ENCODE peak calls at places on chromosomes 6 and 20, in nine cellular contexts. J is gastrocnemius medialis, L is heart left ventricle, N is transverse colon, D is A549, Q is ovary, S is adrenal gland, W is tibial nerve, H is HepG2. F is an unnamed sample.

GRCh38 chr20:48285656-48286055 is 500.4 kb upstream of the SULF2 start:
- DNase-seq in J (no peak), L (no peak), N (no peak), D (no peak), Q (no peak), S (no peak), W (no peak), H (peak; percentile 62), F (no peak)

GRCh38 chr6:163460307-163460782 is 45.8 kb downstream of the QKI start:
- DNase-seq in J (no peak), L (no peak), N (no peak), D (peak; percentile 4), Q (no peak), S (no peak), W (no peak), H (no peak), F (no peak)

GRCh38 chr20:59253325-59253724 is 47.1 kb upstream of the EDN3 start:
- DNase-seq in J (no peak), L (no peak), N (no peak), D (no peak), Q (no peak), S (no peak), W (no peak), H (no peak), F (no peak)

GRCh38 chr6:42367353-42368011 is 84.2 kb downstream of the TRERF1 start:
- DNase-seq in J (no peak), L (no peak), N (peak; percentile 35), D (no peak), Q (no peak), S (peak; percentile 48), W (no peak), H (no peak), F (no peak)

GRCh38 chr6:18154507-18155272 is at the start of gene TPMT:
- DNase-seq in J (no peak), L (peak; percentile 21), N (peak; percentile 35), D (peak; percentile 62), Q (no peak), S (peak; percentile 71), W (no peak), H (no peak), F (peak; percentile 73)

GRCh38 chr6:5672581-5673011 is 334.1 kb downstream of the NRN1 start:
- DNase-seq in J (peak; percentile 51), L (no peak), N (no peak), D (peak; percentile 6), Q (no peak), S (peak; percentile 88), W (no peak), H (no peak), F (peak; percentile 74)

GRCh38 chr6:13303668-13304017 is 24.7 kb downstream of the TBC1D7 start:
- DNase-seq in J (peak; percentile 39), L (peak; percentile 85), N (peak; percentile 87), D (no peak), Q (peak; percentile 74), S (peak; percentile 90), W (peak; percentile 70), H (no peak), F (peak; percentile 87)

GRCh38 chr6:170063851-170064617 is 226.8 kb downstream of the DLL1 start:
- DNase-seq in J (no peak), L (peak; percentile 5), N (peak; percentile 4), D (no peak), Q (peak; percentile 12), S (peak; percentile 18), W (no peak), H (no peak), F (peak; percentile 30)

GRCh38 chr6:146861029-146861563 is 262.3 kb downstream of the ADGB start:
- DNase-seq in J (no peak), L (no peak), N (no peak), D (no peak), Q (no peak), S (no peak), W (no peak), H (no peak), F (no peak)

GRCh38 chr6:131652472-131652871 is 15.4 kb downstream of the ENPP3 start:
- DNase-seq in J (no peak), L (no peak), N (peak; percentile 57), D (no peak), Q (no peak), S (no peak), W (no peak), H (no peak), F (no peak)

GRCh38 chr6:133026705-133027104 is 212.3 kb downstream of the RPS12 start:
- DNase-seq in J (no peak), L (no peak), N (no peak), D (no peak), Q (no peak), S (no peak), W (no peak), H (no peak), F (no peak)

GRCh38 chr20:36472656-36473071 is 68.7 kb upstream of the MYL9 start:
- DNase-seq in J (no peak), L (peak; percentile 51), N (peak; percentile 82), D (peak; percentile 65), Q (peak; percentile 55), S (peak; percentile 76), W (no peak), H (no peak), F (peak; percentile 83)

GRCh38 chr6:38058022-38058421 is 238.5 kb downstream of the ZFAND3 start:
- DNase-seq in J (no peak), L (no peak), N (no peak), D (no peak), Q (no peak), S (no peak), W (no peak), H (peak; percentile 20), F (no peak)

DNA sequence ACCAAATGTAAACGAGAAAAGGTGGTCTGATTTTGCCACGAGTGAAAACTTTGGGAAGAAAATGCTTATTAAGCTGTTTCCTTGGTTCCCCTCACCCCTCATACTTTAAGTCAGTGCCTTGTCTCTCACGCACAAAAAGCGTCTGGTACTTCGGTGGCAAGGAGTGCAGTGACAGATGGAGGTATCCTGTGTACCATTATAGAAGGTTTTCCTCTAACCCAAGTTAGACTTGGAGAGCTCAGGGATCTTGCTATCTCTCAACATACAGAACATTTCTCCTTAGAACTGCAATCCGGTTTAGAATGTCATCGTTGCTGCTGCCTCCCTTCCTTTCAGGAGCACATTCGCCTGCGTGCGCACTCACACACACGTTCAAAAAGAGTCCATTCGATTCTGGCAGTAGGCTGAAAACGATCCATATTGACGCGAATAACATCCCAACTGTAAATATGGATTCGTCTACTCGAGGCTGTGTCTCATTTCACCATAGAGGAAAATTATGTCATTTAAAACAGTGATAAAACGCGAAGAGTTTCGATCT is 1.1 kb upstream of the MARCKS start:
- DNase-seq in J (no peak), L (no peak), N (peak; percentile 39), D (peak; percentile 23), Q (peak; percentile 21), S (peak; percentile 54), W (peak; percentile 30), H (no peak), F (no peak)
- TF ChIP-seq POLR2A in J (no peak), L (no peak), N (peak; percentile 49), D (no peak), Q (no peak), S (no peak), W (peak; percentile 35), H (no peak), F (no peak)

GRCh38 chr20:7984192-7984591 is 35.4 kb downstream of the TMX4 start:
- DNase-seq in J (no peak), L (no peak), N (no peak), D (no peak), Q (no peak), S (no peak), W (no peak), H (no peak), F (no peak)
- TF ChIP-seq CTCF in J (no peak), L (no peak), N (no peak), D (no peak), Q (no peak), S (no peak), W (no peak), H (no peak), F (no peak)

GRCh38 chr20:10843161-10843711 is 169.4 kb upstream of the JAG1 start:
- DNase-seq in J (no peak), L (no peak), N (no peak), D (no peak), Q (no peak), S (no peak), W (no peak), H (no peak), F (no peak)

GRCh38 chr20:10842116-10842515 is 168.3 kb upstream of the JAG1 start:
- DNase-seq in J (no peak), L (no peak), N (no peak), D (no peak), Q (no peak), S (no peak), W (no peak), H (no peak), F (no peak)

GRCh38 chr20:10832146-10832545 is 158.3 kb upstream of the JAG1 start:
- DNase-seq in J (no peak), L (no peak), N (no peak), D (no peak), Q (no peak), S (no peak), W (no peak), H (no peak), F (no peak)

GRCh38 chr20:10837901-10838300 is 164.1 kb upstream of the JAG1 start:
- DNase-seq in J (no peak), L (no peak), N (no peak), D (no peak), Q (no peak), S (no peak), W (no peak), H (no peak), F (no peak)
- TF ChIP-seq POLR2A in J (no peak), L (no peak), N (no peak), D (no peak), Q (no peak), S (no peak), W (no peak), H (no peak), F (no peak)

GRCh38 chr6:1384549-1385128 is 4.7 kb upstream of the FOXF2 start:
- DNase-seq in J (no peak), L (no peak), N (no peak), D (no peak), Q (no peak), S (no peak), W (no peak), H (no peak), F (no peak)

GRCh38 chr6:1387632-1388031 is 1.7 kb upstream of the FOXF2 start:
- DNase-seq in J (no peak), L (no peak), N (no peak), D (no peak), Q (no peak), S (no peak), W (no peak), H (no peak), F (no peak)

GRCh38 chr6:1388081-1388926 is 1.1 kb upstream of the FOXF2 start:
- DNase-seq in J (no peak), L (no peak), N (no peak), D (no peak), Q (no peak), S (no peak), W (no peak), H (no peak), F (no peak)

GRCh38 chr6:1385129-1386042 is 4.0 kb upstream of the FOXF2 start:
- DNase-seq in J (no peak), L (no peak), N (no peak), D (no peak), Q (no peak), S (no peak), W (no peak), H (no peak), F (no peak)

DNA sequence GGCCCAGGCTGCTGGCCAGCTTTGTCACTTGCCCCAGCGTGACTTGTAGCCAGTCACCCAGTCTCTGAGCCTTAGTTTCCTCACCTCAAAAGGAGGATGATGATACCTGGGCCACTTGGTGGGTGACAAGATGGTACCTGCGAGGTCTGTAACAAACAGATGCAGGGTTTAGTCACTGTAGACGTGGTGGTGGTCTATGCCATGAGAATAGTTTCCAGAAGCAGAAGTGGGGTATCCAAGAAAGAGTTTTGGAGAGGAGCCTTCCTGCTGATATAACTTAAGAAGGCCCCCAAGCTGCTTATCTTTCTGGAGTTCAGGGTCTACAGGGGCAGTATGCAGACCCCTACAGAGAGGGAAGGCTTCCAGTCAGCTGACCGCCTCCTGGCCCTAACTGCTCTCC is 3.1 kb upstream of the FOXF2 start:
- DNase-seq in J (no peak), L (no peak), N (no peak), D (no peak), Q (no peak), S (no peak), W (no peak), H (no peak), F (no peak)
- TF ChIP-seq CTCF in J (no peak), L (no peak), N (no peak), D (no peak), Q (no peak), S (no peak), W (no peak), H (no peak), F (no peak)

F was measured in sigmoid colon.